ENCODE peak calls at places on chromosomes 11 and 22, in nine cellular contexts. G is astrocyte of the spinal cord; U is GM06990; W is ovary; I is mesenchymal stem cell; F is HL-60; H is fibroblast of pulmonary artery; Z is CD8-positive, alpha-beta T cell; T is A549. V is an unnamed sample.

GRCh38 chr11:69703711-69704507 is at the start of gene FGF19:
- DNase-seq in F (no peak), I (peak), U (no peak), G (no peak), T (no peak), W (no peak), Z (no peak), H (no peak), V (no peak)

GRCh38 chr11:109937968-109938367 is 155.2 kb upstream of the ZC3H12C start:
- DNase-seq in I (no peak), H (no peak), W (no peak), U (no peak), G (no peak), T (no peak), F (no peak), Z (no peak), V (no peak)

GRCh38 chr11:103529217-103529684 is 420.0 kb downstream of the DYNC2H1 start:
- DNase-seq in W (no peak), Z (no peak), T (peak), G (peak), U (no peak), I (peak), F (no peak), H (peak), V (no peak)

GRCh38 chr11:13837286-13837685 is 125.2 kb upstream of the SPON1 start:
- DNase-seq in W (no peak), F (no peak), T (no peak), U (no peak), H (no peak), G (peak), I (no peak), Z (no peak), V (no peak)

GRCh38 chr22:30705710-30706651 is 11.3 kb downstream of the OSBP2 start:
- DNase-seq in H (no peak), G (peak), T (no peak), F (no peak), Z (no peak), U (peak), W (no peak), I (no peak), V (no peak)

GRCh38 chr22:36027960-36028645 is 521 bp downstream of the RBFOX2 start:
- DNase-seq in H (no peak), F (no peak), W (no peak), G (peak), Z (peak), I (no peak), U (peak), T (no peak), V (peak)

GRCh38 chr22:22752556-22753477 is 108.4 kb downstream of the GGTLC2 start:
- DNase-seq in H (peak), U (no peak), F (peak), T (no peak), W (no peak), G (no peak), Z (no peak), I (peak), V (no peak)

GRCh38 chr11:2927851-2928604 is 1.2 kb downstream of the PHLDA2 start:
- DNase-seq in H (peak), W (no peak), Z (no peak), F (peak), G (peak), T (peak), U (no peak), I (peak), V (peak)

GRCh38 chr22:50016308-50016987 is 3.9 kb upstream of the IL17REL start:
- DNase-seq in G (no peak), W (no peak), F (no peak), T (no peak), I (no peak), H (no peak), U (no peak), Z (no peak), V (no peak)

GRCh38 chr11:43834291-43834690 is 46.3 kb upstream of the ALKBH3 start:
- DNase-seq in W (no peak), U (no peak), G (no peak), Z (no peak), H (no peak), I (no peak), T (no peak), F (no peak), V (no peak)

GRCh38 chr22:44292007-44292370 is 20.8 kb downstream of the SHISAL1 start:
- DNase-seq in H (no peak), G (no peak), U (no peak), T (no peak), Z (no peak), I (peak), F (no peak), W (no peak), V (no peak)

GRCh38 chr22:43226368-43226979 is 39.5 kb upstream of the TTLL12 start:
- DNase-seq in G (peak), Z (no peak), H (peak), F (no peak), W (no peak), U (no peak), I (peak), T (no peak), V (no peak)

GRCh38 chr11:130637566-130637965 is 189.1 kb downstream of the ADAMTS15 start:
- DNase-seq in F (no peak), T (no peak), Z (no peak), G (no peak), H (no peak), W (no peak), I (no peak), U (no peak), V (no peak)
- H3K4me3 ChIP-seq in F (no peak), T (no peak), Z (no peak), G (no peak), H (no peak), W (no peak), I (no peak), U (no peak), V (no peak)

GRCh38 chr11:9265211-9266131 is at the start of gene DENND5A:
- DNase-seq in Z (peak), G (peak), F (peak), I (peak), T (peak), H (peak), U (peak), W (peak), V (peak)
- H3K4me3 ChIP-seq in Z (peak), G (peak), F (peak), I (peak), T (peak), H (peak), U (peak), W (peak), V (peak)

DNA sequence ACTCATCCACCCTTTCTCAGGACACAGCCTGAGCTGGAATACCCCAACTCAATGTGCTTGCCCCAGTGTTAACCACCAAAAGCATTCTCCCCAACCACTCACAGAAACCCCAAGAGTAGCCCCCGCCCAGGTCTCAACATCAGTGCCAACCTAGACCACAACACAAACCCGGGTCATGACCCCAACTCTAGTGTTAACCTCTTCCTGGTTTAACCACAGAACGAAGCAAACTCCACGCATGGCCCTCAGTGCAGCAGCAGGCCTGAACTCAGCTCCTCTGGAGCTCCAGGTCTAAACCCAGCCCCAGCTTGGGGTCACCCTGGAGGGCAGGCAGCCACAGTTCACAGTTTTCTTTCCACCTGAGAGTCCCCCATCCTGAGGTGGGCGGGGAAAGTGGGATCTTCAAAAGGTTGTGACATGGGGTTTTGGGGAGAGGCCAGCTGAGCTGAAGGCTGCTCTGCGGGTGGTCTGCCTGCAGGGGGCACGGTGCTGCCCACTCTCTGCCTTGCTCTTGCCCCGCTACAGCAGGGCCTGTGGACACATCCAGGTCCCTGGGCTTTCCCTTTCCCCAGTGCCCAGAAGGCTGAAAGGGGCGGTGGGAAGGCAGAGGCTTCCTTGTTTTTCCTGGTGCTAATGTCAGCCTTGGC is 37.9 kb downstream of the NECTIN1 start:
- DNase-seq in Z (no peak), I (no peak), W (no peak), G (no peak), F (peak), H (no peak), U (no peak), T (no peak), V (no peak)
- H3K4me3 ChIP-seq in Z (no peak), I (no peak), W (no peak), G (no peak), F (no peak), H (no peak), U (no peak), T (no peak), V (no peak)

GRCh38 chr11:92546089-92546488 is 321.5 kb downstream of the FAT3 start:
- DNase-seq in F (no peak), H (no peak), G (no peak), T (no peak), U (no peak), Z (no peak), I (no peak), W (no peak), V (no peak)
- H3K4me3 ChIP-seq in F (no peak), H (no peak), G (no peak), T (no peak), U (no peak), Z (no peak), I (no peak), W (no peak), V (no peak)

GRCh38 chr11:64289011-64289564 is 2.0 kb upstream of the KCNK4 start:
- DNase-seq in Z (no peak), U (no peak), I (no peak), W (no peak), F (no peak), T (no peak), H (no peak), G (no peak), V (no peak)

GRCh38 chr11:64290894-64291745 is at the start of gene KCNK4:
- DNase-seq in I (no peak), F (no peak), G (no peak), H (no peak), Z (no peak), T (no peak), U (no peak), W (no peak), V (no peak)

GRCh38 chr11:64292458-64293254 is 1.6 kb downstream of the KCNK4 start:
- DNase-seq in W (no peak), H (no peak), G (no peak), U (no peak), F (no peak), I (no peak), Z (no peak), T (no peak), V (no peak)

GRCh38 chr11:64290352-64290751 is 750 bp upstream of the KCNK4 start:
- DNase-seq in T (no peak), G (no peak), H (no peak), W (no peak), I (no peak), Z (no peak), F (no peak), U (no peak), V (no peak)

DNA sequence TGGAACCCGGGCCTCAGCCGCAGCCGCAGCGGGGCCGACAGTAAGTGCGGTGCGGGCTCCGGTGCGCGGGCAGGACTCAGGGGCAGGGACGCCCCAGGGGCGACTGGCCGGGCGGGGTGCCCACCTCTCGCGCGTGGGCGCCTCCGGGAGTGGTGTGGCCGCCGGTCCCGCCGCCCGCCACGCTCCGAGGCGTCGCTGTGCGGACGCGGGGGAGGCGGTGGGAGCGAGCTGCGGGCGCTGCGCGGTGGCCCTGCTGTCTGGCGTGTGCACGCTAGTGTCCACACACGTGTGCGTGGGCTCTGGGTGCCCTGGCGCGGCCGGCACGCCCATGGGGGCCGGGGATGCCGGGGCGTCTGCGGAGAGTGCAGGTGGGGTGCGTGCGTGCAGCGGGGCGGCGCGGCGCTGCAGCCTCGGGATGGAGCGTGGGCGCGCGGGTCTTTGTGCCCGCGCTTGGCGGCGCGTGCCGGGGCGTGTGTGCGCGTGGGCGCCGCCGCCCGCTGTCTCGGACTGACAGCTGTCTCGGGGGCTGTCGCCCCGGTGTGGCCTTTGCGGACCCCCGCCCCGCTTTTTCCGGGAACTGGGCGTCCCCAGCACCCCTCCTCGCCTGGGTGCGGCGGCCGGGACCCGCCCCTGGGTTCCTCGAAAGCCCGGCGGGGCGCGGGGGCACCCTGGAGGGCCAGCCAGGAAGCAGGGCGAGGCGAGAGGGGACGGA is 800 bp downstream of the KCNK4 start:
- DNase-seq in W (no peak), F (no peak), I (no peak), G (no peak), U (no peak), Z (no peak), T (no peak), H (no peak), V (no peak)
- H3K4me3 ChIP-seq in W (no peak), F (no peak), I (peak), G (no peak), U (peak), Z (peak), T (no peak), H (no peak), V (peak)

GRCh38 chr11:102179366-102179765 is 69.1 kb downstream of the YAP1 start:
- DNase-seq in T (no peak), W (no peak), G (no peak), H (no peak), U (no peak), F (no peak), I (no peak), Z (no peak), V (no peak)

GRCh38 chr11:102172127-102172848 is 62.0 kb downstream of the YAP1 start:
- DNase-seq in G (peak), U (no peak), T (no peak), H (peak), Z (no peak), I (peak), W (no peak), F (no peak), V (no peak)

GRCh38 chr11:102177126-102177525 is 66.9 kb downstream of the YAP1 start:
- DNase-seq in H (no peak), W (no peak), F (no peak), T (no peak), Z (no peak), I (peak), U (no peak), G (no peak), V (no peak)

DNA sequence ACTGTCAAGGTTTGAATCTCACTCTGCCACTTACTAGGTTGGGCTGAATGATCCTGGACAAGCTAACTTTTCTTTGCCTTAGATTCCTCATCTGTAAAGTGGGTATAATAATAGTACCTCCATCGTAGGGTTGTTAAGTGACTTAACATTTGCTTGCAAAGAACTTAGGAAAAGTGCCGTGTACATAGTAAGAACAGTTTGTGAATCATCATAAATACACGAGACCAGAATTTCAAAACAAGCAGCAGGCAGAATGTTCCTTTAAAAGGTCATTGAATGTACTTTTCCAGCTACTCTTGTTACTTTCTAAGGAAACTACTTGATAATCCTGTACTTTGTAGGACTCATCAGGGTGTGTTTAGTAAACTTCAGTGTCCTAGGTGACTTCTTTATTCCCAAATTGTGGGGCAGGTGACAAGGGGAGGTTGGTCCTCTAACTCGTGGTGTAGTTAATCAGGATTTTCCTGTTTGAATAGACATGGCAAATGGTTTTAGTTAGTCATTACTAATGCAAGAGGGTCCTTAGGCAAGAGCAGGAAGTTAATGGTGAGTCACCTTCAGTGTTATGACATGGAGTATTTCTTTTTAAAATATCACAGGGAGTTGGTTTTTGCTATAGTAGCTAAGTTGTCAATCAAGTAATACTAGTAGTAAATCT is 67.9 kb downstream of the YAP1 start:
- DNase-seq in W (no peak), Z (no peak), I (peak), F (peak), U (no peak), G (peak), H (peak), T (peak), V (no peak)
- H3K4me3 ChIP-seq in W (no peak), Z (no peak), I (peak), F (no peak), U (no peak), G (no peak), H (no peak), T (no peak), V (no peak)

V was measured in colonic mucosa.